ENCODE peak calls at places on chromosomes 13 and 19, in seven cellular contexts. D is foreskin fibroblast; C is NCI-H2171; E is hepatic stellate cell; Q is stimulated activated CD4-positive, alpha-beta T cell treated with anti-CD3 and anti-CD28 coated beads, TNF-alpha, amount 100 ng/mL, for 4 hours; T is body of pancreas; O is endothelial cell. Y is an unnamed sample.

GRCh38 chr13:49098771-49099512 is 121.2 kb upstream of the MLNR start:
- DNase-seq in D (peak), C (no peak), E (no peak), Q (no peak), T (no peak), O (no peak), Y (no peak)

GRCh38 chr19:35236638-35237400 is 8.3 kb upstream of the FAM187B start:
- DNase-seq in D (no peak), C (no peak), E (no peak), Q (no peak), T (peak), O (no peak), Y (no peak)

GRCh38 chr13:42474954-42475353 is 99.0 kb upstream of the TNFSF11 start:
- DNase-seq in D (peak), C (no peak), E (no peak), Q (peak), T (no peak), O (no peak), Y (no peak)

GRCh38 chr13:68076046-68076445 is 845.9 kb upstream of the PCDH9 start:
- DNase-seq in D (no peak), C (no peak), E (no peak), Q (no peak), T (no peak), O (no peak), Y (no peak)

GRCh38 chr13:28339419-28339818 is 155.5 kb downstream of the FLT1 start:
- DNase-seq in D (peak), C (no peak), E (no peak), Q (no peak), T (no peak), O (no peak), Y (no peak)

GRCh38 chr13:79401259-79402071 is 4.6 kb downstream of the RBM26 start:
- DNase-seq in D (no peak), C (no peak), E (no peak), Q (no peak), T (no peak), O (no peak), Y (no peak)

GRCh38 chr13:110503037-110503901 is 58.3 kb downstream of the RAB20 start:
- DNase-seq in D (no peak), C (no peak), E (peak), Q (no peak), T (no peak), O (no peak), Y (no peak)

GRCh38 chr13:94351292-94352000 is 128.0 kb downstream of the DCT start:
- DNase-seq in D (peak), C (no peak), E (peak), Q (no peak), T (no peak), O (no peak), Y (peak)

GRCh38 chr13:29479716-29480492 is 115.6 kb downstream of the SLC7A1 start:
- DNase-seq in D (no peak), C (no peak), E (no peak), Q (no peak), T (peak), O (no peak), Y (no peak)

GRCh38 chr19:45142728-45143115 is 18.1 kb downstream of the NKPD1 start:
- DNase-seq in D (no peak), C (no peak), E (no peak), Q (no peak), T (no peak), O (no peak), Y (no peak)

GRCh38 chr19:41351339-41352245 is 2.1 kb downstream of the TGFB1 start:
- DNase-seq in D (peak), C (no peak), E (peak), Q (peak), T (peak), O (peak), Y (peak)

GRCh38 chr13:52162279-52163101 is 3.1 kb upstream of the NEK3 start:
- DNase-seq in D (peak), C (no peak), E (peak), Q (no peak), T (no peak), O (no peak), Y (peak)

GRCh38 chr13:110134801-110135200 is 172.2 kb downstream of the COL4A1 start:
- DNase-seq in D (no peak), C (no peak), E (peak), Q (no peak), T (no peak), O (no peak), Y (no peak)

GRCh38 chr13:44816701-44817684 is 172.3 kb downstream of the NUFIP1 start:
- DNase-seq in D (peak), C (no peak), E (peak), Q (no peak), T (no peak), O (no peak), Y (no peak)

GRCh38 chr19:40193587-40193849 is 2.3 kb downstream of the MAP3K10 start:
- DNase-seq in D (no peak), C (no peak), E (no peak), Q (no peak), T (no peak), O (no peak), Y (no peak)

GRCh38 chr13:29847501-29847983 is 2.9 kb downstream of the UBL3 start:
- DNase-seq in D (peak), C (no peak), E (no peak), Q (no peak), T (peak), O (no peak), Y (peak)

GRCh38 chr13:22454586-22454985 is 726.2 kb upstream of the SGCG start:
- DNase-seq in D (no peak), C (no peak), E (no peak), Q (no peak), T (no peak), O (no peak), Y (no peak)

GRCh38 chr19:31135841-31136240 is 213.4 kb downstream of the TSHZ3 start:
- DNase-seq in D (peak), C (no peak), E (no peak), Q (no peak), T (no peak), O (no peak), Y (peak)

GRCh38 chr19:45340899-45341453 is 426 bp downstream of the KLC3 start:
- DNase-seq in D (peak), C (no peak), E (no peak), Q (no peak), T (peak), O (no peak), Y (no peak)

GRCh38 chr19:12721656-12722565 is 1.8 kb downstream of the TNPO2 start:
- DNase-seq in D (peak), C (peak), E (peak), Q (no peak), T (peak), O (peak), Y (no peak)